ENCODE peak calls at places on chromosomes 3 and 15, in nine cellular contexts. One of them, this sample, is unnamed. For H3K9me3 and H3K4me1, the result is how much of the 10 kb centered on the place peaks cover.

GRCh38 chr3:153614563-153614962 is 452.5 kb downstream of the RAP2B start:
- DNase-seq in ovary: no peak
- DNase-seq in RWPE2: no peak
- DNase-seq in cardiac muscle cell: peak
- DNase-seq in lower lobe of right lung: no peak
- DNase-seq in tibial nerve: no peak
- DNase-seq in CD8-positive, alpha-beta T cell: no peak
- DNase-seq in sigmoid colon: no peak
- DNase-seq in adrenal gland: no peak
- DNase-seq in this sample: no peak

GRCh38 chr3:97884724-97885123 is 62.9 kb downstream of the CRYBG3 start:
- DNase-seq in ovary: no peak
- DNase-seq in RWPE2: no peak
- DNase-seq in cardiac muscle cell: no peak
- DNase-seq in lower lobe of right lung: no peak
- DNase-seq in tibial nerve: no peak
- DNase-seq in CD8-positive, alpha-beta T cell: no peak
- DNase-seq in sigmoid colon: no peak
- DNase-seq in adrenal gland: no peak
- DNase-seq in this sample: no peak

GRCh38 chr15:37902126-37902525 is 32.3 kb upstream of the TMCO5A start:
- DNase-seq in ovary: no peak
- DNase-seq in RWPE2: no peak
- DNase-seq in cardiac muscle cell: no peak
- DNase-seq in lower lobe of right lung: no peak
- DNase-seq in tibial nerve: no peak
- DNase-seq in CD8-positive, alpha-beta T cell: no peak
- DNase-seq in sigmoid colon: no peak
- DNase-seq in adrenal gland: no peak
- DNase-seq in this sample: no peak

GRCh38 chr3:171028779-171029232 is 2.3 kb upstream of the SLC2A2 start:
- DNase-seq in ovary: no peak
- DNase-seq in RWPE2: no peak
- DNase-seq in cardiac muscle cell: peak
- DNase-seq in lower lobe of right lung: no peak
- DNase-seq in tibial nerve: no peak
- DNase-seq in CD8-positive, alpha-beta T cell: no peak
- DNase-seq in sigmoid colon: no peak
- DNase-seq in adrenal gland: no peak
- DNase-seq in this sample: no peak

GRCh38 chr3:82030932-82031331 is 269.5 kb upstream of the GBE1 start:
- DNase-seq in ovary: no peak
- DNase-seq in RWPE2: no peak
- DNase-seq in cardiac muscle cell: no peak
- DNase-seq in lower lobe of right lung: no peak
- DNase-seq in tibial nerve: no peak
- DNase-seq in CD8-positive, alpha-beta T cell: no peak
- DNase-seq in sigmoid colon: no peak
- DNase-seq in adrenal gland: no peak
- DNase-seq in this sample: no peak

GRCh38 chr3:4828279-4829030 is 150.8 kb upstream of the BHLHE40 start:
- DNase-seq in ovary: no peak
- DNase-seq in RWPE2: no peak
- DNase-seq in cardiac muscle cell: peak
- DNase-seq in lower lobe of right lung: peak
- DNase-seq in tibial nerve: peak
- DNase-seq in CD8-positive, alpha-beta T cell: no peak
- DNase-seq in sigmoid colon: no peak
- DNase-seq in adrenal gland: no peak
- DNase-seq in this sample: no peak

GRCh38 chr3:158434412-158435038 is 136.5 kb upstream of the MLF1 start:
- DNase-seq in ovary: peak
- DNase-seq in RWPE2: no peak
- DNase-seq in cardiac muscle cell: peak
- DNase-seq in lower lobe of right lung: no peak
- DNase-seq in tibial nerve: peak
- DNase-seq in CD8-positive, alpha-beta T cell: no peak
- DNase-seq in sigmoid colon: peak
- DNase-seq in adrenal gland: peak
- DNase-seq in this sample: peak

GRCh38 chr15:65663521-65663920 is 41.8 kb downstream of the SLC24A1 start:
- DNase-seq in ovary: no peak
- DNase-seq in RWPE2: no peak
- DNase-seq in cardiac muscle cell: no peak
- DNase-seq in lower lobe of right lung: no peak
- DNase-seq in tibial nerve: no peak
- DNase-seq in CD8-positive, alpha-beta T cell: no peak
- DNase-seq in sigmoid colon: no peak
- DNase-seq in adrenal gland: no peak
- DNase-seq in this sample: no peak

GRCh38 chr3:120272294-120272693 is 12.7 kb downstream of the GPR156 start:
- DNase-seq in ovary: no peak
- DNase-seq in RWPE2: no peak
- DNase-seq in cardiac muscle cell: no peak
- DNase-seq in lower lobe of right lung: no peak
- DNase-seq in tibial nerve: no peak
- DNase-seq in CD8-positive, alpha-beta T cell: no peak
- DNase-seq in sigmoid colon: no peak
- DNase-seq in adrenal gland: no peak
- DNase-seq in this sample: no peak

GRCh38 chr15:41746802-41747201 is 27.5 kb upstream of the MAPKBP1 start:
- DNase-seq in ovary: no peak
- DNase-seq in RWPE2: no peak
- DNase-seq in cardiac muscle cell: no peak
- DNase-seq in lower lobe of right lung: no peak
- DNase-seq in tibial nerve: no peak
- DNase-seq in CD8-positive, alpha-beta T cell: no peak
- DNase-seq in sigmoid colon: no peak
- DNase-seq in adrenal gland: no peak
- DNase-seq in this sample: no peak

GRCh38 chr15:63372018-63372705 is 9.5 kb downstream of the CA12 start:
- DNase-seq in ovary: no peak
- DNase-seq in RWPE2: peak
- DNase-seq in cardiac muscle cell: peak
- DNase-seq in lower lobe of right lung: no peak
- DNase-seq in tibial nerve: no peak
- DNase-seq in CD8-positive, alpha-beta T cell: no peak
- DNase-seq in sigmoid colon: peak
- DNase-seq in adrenal gland: no peak
- DNase-seq in this sample: no peak

GRCh38 chr15:78811124-78811824 is at the start of gene ADAMTS7:
- DNase-seq in ovary: peak
- DNase-seq in RWPE2: no peak
- DNase-seq in cardiac muscle cell: peak
- DNase-seq in lower lobe of right lung: peak
- DNase-seq in tibial nerve: peak
- DNase-seq in CD8-positive, alpha-beta T cell: peak
- DNase-seq in sigmoid colon: peak
- DNase-seq in adrenal gland: peak
- DNase-seq in this sample: no peak

GRCh38 chr3:138646527-138646926 is 38.0 kb downstream of the FAIM start:
- DNase-seq in ovary: no peak
- DNase-seq in RWPE2: no peak
- DNase-seq in cardiac muscle cell: no peak
- DNase-seq in lower lobe of right lung: no peak
- DNase-seq in tibial nerve: no peak
- DNase-seq in CD8-positive, alpha-beta T cell: no peak
- DNase-seq in sigmoid colon: no peak
- DNase-seq in adrenal gland: no peak
- DNase-seq in this sample: no peak
- H3K9me3 ChIP-seq in ovary: under half
- H3K9me3 ChIP-seq in RWPE2: under half
- H3K9me3 ChIP-seq in cardiac muscle cell: under half
- H3K9me3 ChIP-seq in lower lobe of right lung: half or more
- H3K9me3 ChIP-seq in tibial nerve: under half
- H3K9me3 ChIP-seq in CD8-positive, alpha-beta T cell: under half
- H3K9me3 ChIP-seq in sigmoid colon: under half
- H3K9me3 ChIP-seq in adrenal gland: under half
- H3K9me3 ChIP-seq in this sample: under half

GRCh38 chr3:195906865-195907729 is 1.3 kb downstream of the TNK2 start:
- DNase-seq in ovary: no peak
- DNase-seq in RWPE2: no peak
- DNase-seq in cardiac muscle cell: no peak
- DNase-seq in lower lobe of right lung: peak
- DNase-seq in tibial nerve: no peak
- DNase-seq in CD8-positive, alpha-beta T cell: peak
- DNase-seq in sigmoid colon: peak
- DNase-seq in adrenal gland: peak
- DNase-seq in this sample: peak

GRCh38 chr3:195907730-195908438 is 467 bp downstream of the TNK2 start:
- DNase-seq in ovary: no peak
- DNase-seq in RWPE2: no peak
- DNase-seq in cardiac muscle cell: peak
- DNase-seq in lower lobe of right lung: peak
- DNase-seq in tibial nerve: no peak
- DNase-seq in CD8-positive, alpha-beta T cell: peak
- DNase-seq in sigmoid colon: peak
- DNase-seq in adrenal gland: peak
- DNase-seq in this sample: peak

GRCh38 chr3:195909294-195909644 is 918 bp upstream of the TNK2 start:
- DNase-seq in ovary: no peak
- DNase-seq in RWPE2: no peak
- DNase-seq in cardiac muscle cell: no peak
- DNase-seq in lower lobe of right lung: no peak
- DNase-seq in tibial nerve: no peak
- DNase-seq in CD8-positive, alpha-beta T cell: no peak
- DNase-seq in sigmoid colon: no peak
- DNase-seq in adrenal gland: peak
- DNase-seq in this sample: no peak

GRCh38 chr3:195909645-195910498 is 1.5 kb upstream of the TNK2 start:
- DNase-seq in ovary: peak
- DNase-seq in RWPE2: peak
- DNase-seq in cardiac muscle cell: peak
- DNase-seq in lower lobe of right lung: peak
- DNase-seq in tibial nerve: peak
- DNase-seq in CD8-positive, alpha-beta T cell: peak
- DNase-seq in sigmoid colon: peak
- DNase-seq in adrenal gland: peak
- DNase-seq in this sample: peak

DNA sequence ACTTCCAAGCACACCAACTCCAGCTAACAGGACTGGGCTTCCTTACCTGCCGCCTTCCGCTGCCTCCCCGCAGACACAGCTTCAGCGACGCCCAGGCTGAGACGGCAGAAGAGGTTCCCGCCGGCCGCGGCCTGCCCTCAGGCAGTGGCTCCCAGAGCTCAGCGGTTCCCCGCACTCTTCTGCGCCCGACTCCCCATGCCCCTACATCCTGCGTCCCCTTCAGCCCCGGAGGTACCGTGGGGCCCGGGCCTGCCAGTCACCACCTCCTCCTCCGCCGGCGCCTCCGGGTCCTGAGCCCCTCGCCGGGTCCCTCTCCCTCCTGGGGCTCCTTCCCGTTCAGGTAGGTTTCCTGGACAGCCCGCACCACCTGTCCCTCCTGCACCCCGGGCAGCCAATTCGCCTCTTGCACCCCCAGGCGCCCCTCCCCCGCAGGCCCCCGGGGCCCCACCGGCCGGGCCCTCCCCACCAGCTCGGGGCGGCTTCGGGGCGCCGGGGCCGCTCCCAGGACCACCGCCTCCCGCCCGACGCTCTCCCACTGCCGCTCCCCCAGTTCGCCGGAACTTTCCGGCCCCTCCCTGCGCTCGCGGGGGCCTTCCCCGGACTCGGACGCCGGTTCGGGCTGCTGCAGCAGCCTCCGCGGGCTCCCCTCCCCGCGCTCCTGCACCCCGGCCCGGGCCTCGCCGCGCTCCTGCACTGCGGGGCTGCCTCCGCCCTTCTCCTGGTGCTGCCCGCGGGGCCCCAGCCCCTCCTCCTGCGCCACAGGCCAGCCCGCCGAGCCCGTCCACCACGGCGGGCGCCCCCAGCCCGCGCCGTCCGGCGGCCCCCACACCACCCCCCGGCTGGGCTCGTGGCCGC is at the start of gene TNK2:
- DNase-seq in ovary: no peak
- DNase-seq in RWPE2: no peak
- DNase-seq in cardiac muscle cell: no peak
- DNase-seq in lower lobe of right lung: peak
- DNase-seq in tibial nerve: no peak
- DNase-seq in CD8-positive, alpha-beta T cell: peak
- DNase-seq in sigmoid colon: peak
- DNase-seq in adrenal gland: peak
- DNase-seq in this sample: peak
- H3K4me1 ChIP-seq in ovary: under half
- H3K4me1 ChIP-seq in RWPE2: under half
- H3K4me1 ChIP-seq in cardiac muscle cell: under half
- H3K4me1 ChIP-seq in lower lobe of right lung: half or more
- H3K4me1 ChIP-seq in tibial nerve: under half
- H3K4me1 ChIP-seq in CD8-positive, alpha-beta T cell: under half
- H3K4me1 ChIP-seq in sigmoid colon: under half
- H3K4me1 ChIP-seq in adrenal gland: under half
- H3K4me1 ChIP-seq in this sample: half or more

GRCh38 chr3:51966941-51967383 is 292 bp downstream of the PCBP4 start:
- DNase-seq in ovary: no peak
- DNase-seq in RWPE2: no peak
- DNase-seq in cardiac muscle cell: no peak
- DNase-seq in lower lobe of right lung: no peak
- DNase-seq in tibial nerve: no peak
- DNase-seq in CD8-positive, alpha-beta T cell: no peak
- DNase-seq in sigmoid colon: no peak
- DNase-seq in adrenal gland: no peak
- DNase-seq in this sample: no peak
- H3K4me3 ChIP-seq in ovary: peak
- H3K4me3 ChIP-seq in RWPE2: peak
- H3K4me3 ChIP-seq in cardiac muscle cell: peak
- H3K4me3 ChIP-seq in lower lobe of right lung: peak
- H3K4me3 ChIP-seq in tibial nerve: peak
- H3K4me3 ChIP-seq in CD8-positive, alpha-beta T cell: peak
- H3K4me3 ChIP-seq in sigmoid colon: peak
- H3K4me3 ChIP-seq in adrenal gland: peak
- H3K4me3 ChIP-seq in this sample: peak

DNA sequence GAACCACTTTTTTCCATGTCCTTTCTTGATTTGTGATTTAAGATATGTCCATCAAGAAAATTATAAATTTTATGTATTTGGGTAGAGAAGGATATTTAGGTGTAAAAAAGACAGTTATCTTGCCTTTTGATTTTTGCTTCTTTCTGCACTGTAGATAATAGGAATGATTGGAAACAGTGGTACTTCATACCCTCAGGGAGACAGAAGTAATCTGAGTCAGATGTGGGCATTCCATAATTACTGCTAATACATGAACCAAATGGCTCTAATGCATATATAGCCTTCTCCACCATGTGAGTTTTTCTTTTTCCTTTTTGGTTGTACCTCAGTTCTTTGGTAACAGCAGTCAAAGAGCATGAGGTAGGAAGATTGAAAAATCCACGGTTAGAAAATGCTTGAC is 67.2 kb downstream of the RARB start:
- DNase-seq in ovary: no peak
- DNase-seq in RWPE2: no peak
- DNase-seq in cardiac muscle cell: no peak
- DNase-seq in lower lobe of right lung: no peak
- DNase-seq in tibial nerve: no peak
- DNase-seq in CD8-positive, alpha-beta T cell: no peak
- DNase-seq in sigmoid colon: no peak
- DNase-seq in adrenal gland: no peak
- DNase-seq in this sample: no peak
- H3K9me3 ChIP-seq in ovary: under half
- H3K9me3 ChIP-seq in RWPE2: under half
- H3K9me3 ChIP-seq in cardiac muscle cell: under half
- H3K9me3 ChIP-seq in lower lobe of right lung: under half
- H3K9me3 ChIP-seq in tibial nerve: under half
- H3K9me3 ChIP-seq in CD8-positive, alpha-beta T cell: under half
- H3K9me3 ChIP-seq in sigmoid colon: under half
- H3K9me3 ChIP-seq in adrenal gland: under half
- H3K9me3 ChIP-seq in this sample: under half